ENCODE peak calls at places on chromosomes 13 and 19, in ten cellular contexts. E, B, Y, A, J, U, M, I, T and H are unnamed samples.

GRCh38 chr19:49932731-49933131 is 3.4 kb upstream of the NUP62 start:
- DNase-seq in Y (no peak), M (no peak), U (no peak), T (peak), B (no peak), E (no peak), J (no peak), I (no peak), A (no peak), H (no peak)

GRCh38 chr13:113854238-113855011 is 9.5 kb downstream of the GAS6 start:
- DNase-seq in B (peak), U (peak), T (no peak), J (peak), M (no peak), I (no peak), E (no peak), A (peak), Y (no peak), H (no peak)

GRCh38 chr13:109867766-109868165 is 81.4 kb upstream of the IRS2 start:
- DNase-seq in B (no peak), J (no peak), E (no peak), M (no peak), T (no peak), I (no peak), A (no peak), Y (no peak), U (no peak), H (no peak)

GRCh38 chr13:101751488-101751887 is 299.0 kb downstream of the ITGBL1 start:
- DNase-seq in U (no peak), B (peak), Y (no peak), E (no peak), I (no peak), J (no peak), M (no peak), A (peak), T (no peak), H (peak)

GRCh38 chr19:33273065-33273736 is 29.1 kb downstream of the CEBPA start:
- DNase-seq in M (no peak), J (no peak), Y (no peak), B (no peak), I (no peak), T (no peak), A (no peak), E (no peak), U (no peak), H (no peak)

GRCh38 chr19:29831041-29831548 is 19.3 kb downstream of the CCNE1 start:
- DNase-seq in B (no peak), Y (no peak), J (no peak), E (no peak), A (no peak), M (no peak), U (no peak), I (peak), T (peak), H (no peak)

GRCh38 chr13:91719033-91719432 is 320.6 kb downstream of the GPC5 start:
- DNase-seq in Y (no peak), I (no peak), M (no peak), U (no peak), T (no peak), A (no peak), E (no peak), J (no peak), B (peak), H (no peak)

GRCh38 chr13:77136902-77137420 is 110.0 kb upstream of the FBXL3 start:
- DNase-seq in M (no peak), U (no peak), Y (no peak), A (peak), E (no peak), T (no peak), I (no peak), J (no peak), B (peak), H (no peak)

GRCh38 chr19:30799854-30800755 is 427.9 kb downstream of the ZNF536 start:
- DNase-seq in A (peak), U (peak), B (no peak), M (peak), T (no peak), Y (peak), E (peak), I (peak), J (no peak), H (no peak)

GRCh38 chr19:57769345-57770131 is at the start of gene ZNF586:
- DNase-seq in T (peak), J (peak), U (peak), I (peak), M (peak), Y (peak), E (peak), B (peak), A (peak), H (peak)

GRCh38 chr13:109918179-109918651 is 131.8 kb upstream of the IRS2 start:
- DNase-seq in U (no peak), I (no peak), A (peak), E (no peak), M (no peak), Y (no peak), T (no peak), J (no peak), B (no peak), H (no peak)

GRCh38 chr13:113906566-113906965 is 42.7 kb upstream of the GAS6 start:
- DNase-seq in T (no peak), U (peak), Y (peak), M (no peak), I (no peak), J (peak), A (no peak), B (no peak), E (no peak), H (no peak)

GRCh38 chr13:98285317-98285716 is 108.2 kb upstream of the RNF113B start:
- DNase-seq in E (no peak), J (no peak), T (no peak), B (peak), U (no peak), I (no peak), A (peak), M (no peak), Y (no peak), H (no peak)

GRCh38 chr13:97231832-97232201 is 9.7 kb downstream of the MBNL2 start:
- DNase-seq in U (no peak), T (no peak), J (no peak), A (peak), E (no peak), B (peak), Y (no peak), M (no peak), I (no peak), H (no peak)

GRCh38 chr13:99916366-99917103 is 55.0 kb downstream of the ZIC5 start:
- DNase-seq in Y (no peak), U (no peak), M (no peak), T (no peak), B (peak), I (peak), A (peak), E (peak), J (no peak), H (peak)

GRCh38 chr19:9953802-9954542 is 17.7 kb upstream of the OLFM2 start:
- DNase-seq in E (no peak), Y (no peak), M (no peak), J (no peak), I (no peak), B (peak), A (no peak), T (no peak), U (no peak), H (no peak)

GRCh38 chr19:48739835-48740704 is at the start of gene RASIP1:
- DNase-seq in B (no peak), I (no peak), J (no peak), M (no peak), T (no peak), U (no peak), E (peak), A (no peak), Y (no peak), H (no peak)

GRCh38 chr13:73040968-73041580 is 17.7 kb upstream of the KLF5 start:
- DNase-seq in T (no peak), I (no peak), A (no peak), B (no peak), E (no peak), J (no peak), M (peak), Y (no peak), U (no peak), H (no peak)

GRCh38 chr19:12754465-12755196 is 3.0 kb downstream of the BEST2 start:
- DNase-seq in M (no peak), B (no peak), J (no peak), A (no peak), U (no peak), I (no peak), Y (no peak), E (no peak), T (no peak), H (no peak)

GRCh38 chr13:67048084-67048792 is 181.9 kb downstream of the PCDH9 start:
- DNase-seq in B (peak), A (peak), U (no peak), M (no peak), E (peak), Y (no peak), T (no peak), I (peak), J (no peak), H (no peak)

GRCh38 chr13:36553501-36553900 is 120.3 kb upstream of the SERTM1 start:
- DNase-seq in M (no peak), J (no peak), A (no peak), E (no peak), U (no peak), I (no peak), Y (no peak), T (no peak), B (no peak), H (no peak)

GRCh38 chr19:35140898-35141626 is 2.0 kb upstream of the FXYD7 start:
- DNase-seq in U (peak), B (peak), I (peak), Y (peak), T (peak), J (peak), M (peak), A (peak), E (peak), H (peak)

DNA sequence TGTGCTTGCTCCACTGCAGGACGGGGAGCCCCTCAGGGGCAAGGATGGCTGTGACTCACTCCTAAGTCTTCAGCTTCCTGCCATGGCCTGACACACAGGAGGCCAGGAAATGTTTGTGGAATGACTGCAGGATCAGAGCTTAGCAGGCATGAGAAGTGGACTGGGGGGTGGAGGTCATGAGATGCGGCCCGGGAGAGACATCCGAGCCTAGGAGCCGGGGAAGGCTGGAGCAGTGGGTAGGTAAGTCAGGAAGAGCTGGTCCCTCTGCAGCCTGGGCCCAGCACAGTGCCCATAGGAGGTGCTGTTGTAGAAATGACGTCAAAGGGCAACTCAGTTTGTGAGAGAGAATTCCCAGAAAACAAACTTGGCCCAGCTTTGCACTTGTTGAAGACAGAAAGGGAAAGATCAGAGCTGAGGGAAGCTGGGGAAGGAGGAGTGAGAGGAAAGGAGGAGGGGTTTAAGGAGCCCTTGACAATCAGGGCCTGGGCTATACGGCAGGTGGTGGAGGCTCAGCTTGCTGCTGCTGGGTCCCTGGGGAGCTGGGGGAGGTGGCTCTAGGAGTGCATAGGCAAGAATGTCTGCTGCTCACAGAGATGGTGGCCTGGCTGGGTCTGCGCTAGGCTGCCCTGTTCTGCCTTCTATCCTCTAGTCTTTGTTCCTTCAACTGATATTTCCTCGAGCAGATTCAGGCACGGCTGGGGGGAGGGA is 18.5 kb downstream of the POU2F2 start:
- DNase-seq in U (no peak), J (no peak), Y (no peak), M (no peak), A (peak), E (peak), I (peak), T (no peak), B (peak), H (no peak)
- TF ChIP-seq CTCF in U (peak), J (no peak), Y (no peak), M (no peak), A (peak), E (no peak), I (no peak), T (no peak), B (peak), H (no peak)

GRCh38 chr13:50268500-50268899 is 253.3 kb downstream of the KCNRG start:
- DNase-seq in B (no peak), J (no peak), A (no peak), I (no peak), Y (no peak), E (no peak), M (no peak), U (no peak), T (no peak), H (no peak)
- TF ChIP-seq CTCF in B (no peak), J (no peak), A (peak), I (no peak), Y (no peak), E (no peak), M (no peak), U (peak), T (no peak), H (no peak)

GRCh38 chr19:19022380-19022961 is 10.8 kb downstream of the SUGP2 start:
- DNase-seq in B (no peak), T (no peak), A (no peak), Y (no peak), U (no peak), M (no peak), J (no peak), I (no peak), E (no peak), H (no peak)
- TF ChIP-seq CTCF in B (no peak), T (no peak), A (no peak), Y (no peak), U (no peak), M (no peak), J (no peak), I (no peak), E (no peak), H (no peak)

GRCh38 chr13:89883893-89884448 is 1463.5 kb upstream of the MIR17HG start:
- DNase-seq in B (no peak), I (no peak), T (no peak), M (no peak), J (no peak), Y (no peak), A (no peak), U (no peak), E (no peak), H (no peak)

GRCh38 chr13:89878904-89879303 is 1468.6 kb upstream of the MIR17HG start:
- DNase-seq in I (no peak), T (no peak), Y (no peak), E (no peak), J (no peak), M (no peak), B (no peak), A (no peak), U (no peak), H (no peak)

GRCh38 chr13:89880201-89880600 is 1467.3 kb upstream of the MIR17HG start:
- DNase-seq in B (no peak), J (no peak), I (no peak), Y (no peak), U (no peak), M (no peak), T (no peak), A (no peak), E (no peak), H (no peak)
- TF ChIP-seq CTCF in B (no peak), J (no peak), I (no peak), Y (no peak), U (no peak), M (no peak), T (no peak), A (no peak), E (no peak), H (no peak)

GRCh38 chr19:46634656-46635218 is 1.3 kb downstream of the GNG8 start:
- DNase-seq in Y (no peak), E (no peak), I (no peak), A (no peak), T (no peak), U (no peak), B (no peak), J (no peak), M (no peak), H (no peak)
- TF ChIP-seq CTCF in Y (no peak), E (no peak), I (no peak), A (no peak), T (no peak), U (no peak), B (no peak), J (no peak), M (no peak), H (no peak)